ENCODE peak calls at places on chromosomes 16 and 17, in five cellular contexts. One of them, this sample, is unnamed.

GRCh38 chr17:43360376-43360738 is 38.4 kb upstream of the ARL4D start:
- DNase-seq in H1: no peak
- DNase-seq in K562: no peak
- DNase-seq in GM12878: no peak
- DNase-seq in HepG2: peak
- DNase-seq in this sample: no peak

GRCh38 chr17:17866897-17867296 is 30.1 kb upstream of the SREBF1 start:
- DNase-seq in H1: no peak
- DNase-seq in K562: no peak
- DNase-seq in GM12878: no peak
- DNase-seq in HepG2: no peak
- DNase-seq in this sample: no peak

GRCh38 chr16:83315271-83315670 is 492.5 kb upstream of the HSBP1 start:
- DNase-seq in H1: no peak
- DNase-seq in K562: no peak
- DNase-seq in GM12878: no peak
- DNase-seq in HepG2: no peak
- DNase-seq in this sample: no peak

GRCh38 chr17:7884581-7885356 is 3.8 kb upstream of the CHD3 start:
- DNase-seq in H1: no peak
- DNase-seq in K562: peak
- DNase-seq in GM12878: no peak
- DNase-seq in HepG2: no peak
- DNase-seq in this sample: no peak

GRCh38 chr17:67466251-67466650 is 89.2 kb downstream of the PITPNC1 start:
- DNase-seq in H1: no peak
- DNase-seq in K562: no peak
- DNase-seq in GM12878: no peak
- DNase-seq in HepG2: no peak
- DNase-seq in this sample: no peak

GRCh38 chr17:78476973-78477372 is 98.5 kb downstream of the PGS1 start:
- DNase-seq in H1: no peak
- DNase-seq in K562: no peak
- DNase-seq in GM12878: no peak
- DNase-seq in HepG2: peak
- DNase-seq in this sample: no peak

GRCh38 chr16:89352091-89352681 is 134.7 kb downstream of the ZNF778 start:
- DNase-seq in H1: no peak
- DNase-seq in K562: no peak
- DNase-seq in GM12878: no peak
- DNase-seq in HepG2: no peak
- DNase-seq in this sample: no peak

GRCh38 chr16:89615596-89616090 is 2.2 kb downstream of the DPEP1 start:
- DNase-seq in H1: peak
- DNase-seq in K562: peak
- DNase-seq in GM12878: no peak
- DNase-seq in HepG2: no peak
- DNase-seq in this sample: no peak

GRCh38 chr16:976389-976931 is 5.1 kb upstream of the SOX8 start:
- DNase-seq in H1: no peak
- DNase-seq in K562: no peak
- DNase-seq in GM12878: no peak
- DNase-seq in HepG2: no peak
- DNase-seq in this sample: no peak

GRCh38 chr17:74831442-74832146 is 28.1 kb downstream of the GRIN2C start:
- DNase-seq in H1: no peak
- DNase-seq in K562: no peak
- DNase-seq in GM12878: no peak
- DNase-seq in HepG2: no peak
- DNase-seq in this sample: no peak

GRCh38 chr16:70512456-70512855 is 10.9 kb downstream of the COG4 start:
- DNase-seq in H1: no peak
- DNase-seq in K562: no peak
- DNase-seq in GM12878: no peak
- DNase-seq in HepG2: no peak
- DNase-seq in this sample: no peak

GRCh38 chr16:86303787-86304685 is 206.3 kb upstream of the FOXF1 start:
- DNase-seq in H1: no peak
- DNase-seq in K562: no peak
- DNase-seq in GM12878: no peak
- DNase-seq in HepG2: no peak
- DNase-seq in this sample: no peak

GRCh38 chr16:88282221-88283041 is 100.3 kb upstream of the ZNF469 start:
- DNase-seq in H1: no peak
- DNase-seq in K562: no peak
- DNase-seq in GM12878: no peak
- DNase-seq in HepG2: no peak
- DNase-seq in this sample: no peak

GRCh38 chr16:27312580-27313421 is 973 bp upstream of the IL4R start:
- DNase-seq in H1: no peak
- DNase-seq in K562: no peak
- DNase-seq in GM12878: no peak
- DNase-seq in HepG2: no peak
- DNase-seq in this sample: no peak

GRCh38 chr17:81158688-81159590 is 6.4 kb upstream of the PVALEF start:
- DNase-seq in H1: no peak
- DNase-seq in K562: no peak
- DNase-seq in GM12878: no peak
- DNase-seq in HepG2: no peak
- DNase-seq in this sample: no peak

GRCh38 chr17:81159611-81160265 is 5.6 kb upstream of the PVALEF start:
- DNase-seq in H1: no peak
- DNase-seq in K562: no peak
- DNase-seq in GM12878: no peak
- DNase-seq in HepG2: no peak
- DNase-seq in this sample: no peak

GRCh38 chr17:81161536-81161935 is 3.8 kb upstream of the PVALEF start:
- DNase-seq in H1: no peak
- DNase-seq in K562: no peak
- DNase-seq in GM12878: no peak
- DNase-seq in HepG2: no peak
- DNase-seq in this sample: no peak

GRCh38 chr17:81160747-81161453 is 4.4 kb upstream of the PVALEF start:
- DNase-seq in H1: no peak
- DNase-seq in K562: no peak
- DNase-seq in GM12878: no peak
- DNase-seq in HepG2: no peak
- DNase-seq in this sample: no peak

GRCh38 chr17:81160306-81160705 is 5.0 kb upstream of the PVALEF start:
- DNase-seq in H1: no peak
- DNase-seq in K562: no peak
- DNase-seq in GM12878: no peak
- DNase-seq in HepG2: no peak
- DNase-seq in this sample: no peak
- TF ChIP-seq SRF in H1: no peak
- TF ChIP-seq SRF in K562: no peak
- TF ChIP-seq SRF in GM12878: no peak
- TF ChIP-seq SRF in HepG2: no peak
- TF ChIP-seq SRF in this sample: no peak

GRCh38 chr17:28272166-28272565 is 46.8 kb upstream of the TMEM97 start:
- DNase-seq in H1: no peak
- DNase-seq in K562: no peak
- DNase-seq in GM12878: no peak
- DNase-seq in HepG2: no peak
- DNase-seq in this sample: no peak

GRCh38 chr17:28270055-28270454 is 48.9 kb upstream of the TMEM97 start:
- DNase-seq in H1: no peak
- DNase-seq in K562: peak
- DNase-seq in GM12878: no peak
- DNase-seq in HepG2: no peak
- DNase-seq in this sample: no peak

GRCh38 chr17:28268610-28269313 is 50.2 kb upstream of the TMEM97 start:
- DNase-seq in H1: no peak
- DNase-seq in K562: no peak
- DNase-seq in GM12878: no peak
- DNase-seq in HepG2: no peak
- DNase-seq in this sample: no peak

GRCh38 chr17:28270926-28271325 is 48.1 kb upstream of the TMEM97 start:
- DNase-seq in H1: no peak
- DNase-seq in K562: no peak
- DNase-seq in GM12878: no peak
- DNase-seq in HepG2: no peak
- DNase-seq in this sample: no peak

GRCh38 chr17:28271431-28271830 is 47.6 kb upstream of the TMEM97 start:
- DNase-seq in H1: no peak
- DNase-seq in K562: no peak
- DNase-seq in GM12878: no peak
- DNase-seq in HepG2: no peak
- DNase-seq in this sample: no peak
- TF ChIP-seq MAX in H1: no peak
- TF ChIP-seq MAX in K562: no peak
- TF ChIP-seq MAX in GM12878: no peak
- TF ChIP-seq MAX in HepG2: no peak
- TF ChIP-seq MAX in this sample: no peak

GRCh38 chr17:51054748-51055147 is 65.9 kb downstream of the SPAG9 start:
- DNase-seq in H1: no peak
- DNase-seq in K562: no peak
- DNase-seq in GM12878: no peak
- DNase-seq in HepG2: no peak
- DNase-seq in this sample: no peak

GRCh38 chr17:51060396-51060795 is 60.3 kb downstream of the SPAG9 start:
- DNase-seq in H1: no peak
- DNase-seq in K562: no peak
- DNase-seq in GM12878: no peak
- DNase-seq in HepG2: no peak
- DNase-seq in this sample: no peak

GRCh38 chr17:51059781-51060180 is 60.9 kb downstream of the SPAG9 start:
- DNase-seq in H1: no peak
- DNase-seq in K562: no peak
- DNase-seq in GM12878: no peak
- DNase-seq in HepG2: peak
- DNase-seq in this sample: no peak

GRCh38 chr17:51057534-51057933 is 63.1 kb downstream of the SPAG9 start:
- DNase-seq in H1: no peak
- DNase-seq in K562: no peak
- DNase-seq in GM12878: no peak
- DNase-seq in HepG2: no peak
- DNase-seq in this sample: no peak

DNA sequence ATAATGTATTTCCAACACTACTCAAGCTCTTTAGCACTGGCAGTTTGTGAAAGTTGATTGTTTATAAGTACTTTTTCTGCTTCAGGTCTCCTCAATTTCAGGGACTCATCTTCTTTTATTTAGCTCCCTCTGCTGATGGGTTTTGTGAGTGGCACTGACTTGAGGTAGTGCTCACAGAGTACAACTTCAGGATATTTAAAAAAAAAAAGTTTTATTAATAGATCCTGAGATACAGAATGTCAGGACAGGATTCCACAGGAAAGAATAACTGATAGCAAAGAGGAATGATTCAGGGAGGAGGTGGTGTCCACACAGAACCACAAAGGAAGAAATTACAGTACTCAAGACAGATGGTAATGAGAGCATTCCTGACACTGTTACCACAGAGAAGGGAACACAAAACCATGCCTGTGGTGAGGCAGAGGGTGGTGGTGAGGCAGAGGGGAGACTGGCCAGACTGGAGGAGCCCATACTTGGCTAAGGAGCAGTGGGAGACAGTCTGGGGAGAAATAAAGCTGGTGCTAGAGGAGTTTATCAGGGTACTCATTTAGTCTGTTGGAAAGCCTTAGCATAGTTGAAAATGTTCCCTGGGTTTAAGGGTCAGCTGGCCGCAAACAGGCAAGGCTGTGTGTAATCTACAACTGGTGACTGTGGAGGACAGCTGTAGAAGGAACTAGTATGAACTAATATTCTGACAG is 63.7 kb downstream of the SPAG9 start:
- DNase-seq in H1: peak
- DNase-seq in K562: peak
- DNase-seq in GM12878: no peak
- DNase-seq in HepG2: peak
- DNase-seq in this sample: peak
- TF ChIP-seq ATF3 in H1: no peak
- TF ChIP-seq ATF3 in K562: no peak
- TF ChIP-seq ATF3 in GM12878: no peak
- TF ChIP-seq ATF3 in HepG2: no peak
- TF ChIP-seq ATF3 in this sample: no peak

GRCh38 chr17:205176-205538 is 23.7 kb upstream of the DOC2B start:
- DNase-seq in H1: no peak
- DNase-seq in K562: no peak
- DNase-seq in GM12878: no peak
- DNase-seq in HepG2: no peak
- DNase-seq in this sample: no peak
- TF ChIP-seq SRF in H1: no peak
- TF ChIP-seq SRF in K562: no peak
- TF ChIP-seq SRF in GM12878: no peak
- TF ChIP-seq SRF in HepG2: no peak
- TF ChIP-seq SRF in this sample: no peak

DNA sequence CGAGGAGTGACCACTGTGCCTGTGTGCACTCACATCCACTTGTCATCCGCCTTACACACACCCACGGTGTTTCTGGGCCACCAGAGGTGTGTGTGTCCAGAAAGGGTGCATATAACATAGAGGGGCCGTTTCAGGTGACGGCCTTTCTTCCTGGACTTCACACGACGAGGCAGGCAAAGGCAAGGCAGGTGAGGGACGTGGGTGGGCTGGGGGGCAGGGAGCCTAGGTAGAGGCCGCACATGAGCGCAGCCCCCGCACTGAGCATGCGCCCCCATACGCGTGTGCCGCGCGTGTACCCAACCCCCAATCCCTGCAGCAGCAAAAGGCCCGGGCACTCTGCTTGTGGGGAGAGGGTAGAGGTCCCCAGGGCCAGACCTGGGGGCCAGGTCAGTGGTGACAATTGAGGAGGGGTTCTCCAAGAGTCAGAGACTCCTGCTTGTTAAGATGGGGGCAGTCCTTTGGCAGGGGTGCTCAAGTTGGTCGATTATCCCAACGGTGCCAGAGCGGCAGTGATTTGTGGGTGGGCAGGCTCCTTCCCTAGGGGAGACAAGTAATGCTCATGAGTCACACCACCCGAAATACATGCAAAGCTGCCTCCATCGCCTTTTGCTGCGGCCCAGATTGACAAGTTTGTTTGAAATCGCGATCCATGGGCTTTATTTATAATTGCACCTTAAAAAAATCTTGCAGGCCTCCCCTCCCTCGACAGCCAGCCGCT is 972 bp upstream of the GIT1 start:
- DNase-seq in H1: peak
- DNase-seq in K562: no peak
- DNase-seq in GM12878: no peak
- DNase-seq in HepG2: no peak
- DNase-seq in this sample: peak
- TF ChIP-seq MAX in H1: no peak
- TF ChIP-seq MAX in K562: no peak
- TF ChIP-seq MAX in GM12878: peak
- TF ChIP-seq MAX in HepG2: peak
- TF ChIP-seq MAX in this sample: peak

GRCh38 chr17:38704645-38705522 is at the start of gene MLLT6:
- DNase-seq in H1: no peak
- DNase-seq in K562: peak
- DNase-seq in GM12878: no peak
- DNase-seq in HepG2: peak
- DNase-seq in this sample: no peak
- TF ChIP-seq ATF3 in H1: no peak
- TF ChIP-seq ATF3 in K562: no peak
- TF ChIP-seq ATF3 in GM12878: no peak
- TF ChIP-seq ATF3 in HepG2: no peak
- TF ChIP-seq ATF3 in this sample: no peak